ENCODE peak calls at places on chromosomes 5 and 9, in four cellular contexts. One of them, this sample, is unnamed. For H3K36me3, the result is how much of the 10 kb centered on the place peaks cover.

GRCh38 chr5:36301858-36302603 is at the start of gene RANBP3L:
- DNase-seq in sigmoid colon: no peak
- DNase-seq in heart left ventricle: no peak
- DNase-seq in transverse colon: peak
- DNase-seq in this sample: peak

GRCh38 chr9:33263131-33263935 is 1.2 kb downstream of the BAG1 start:
- DNase-seq in heart left ventricle: peak
- DNase-seq in sigmoid colon: no peak
- DNase-seq in transverse colon: no peak
- DNase-seq in this sample: peak

GRCh38 chr9:71302776-71303175 is 181.4 kb upstream of the TRPM3 start:
- DNase-seq in heart left ventricle: no peak
- DNase-seq in transverse colon: no peak
- DNase-seq in sigmoid colon: no peak
- DNase-seq in this sample: no peak

GRCh38 chr9:132125944-132126720 is 35.7 kb upstream of the NTNG2 start:
- DNase-seq in transverse colon: no peak
- DNase-seq in sigmoid colon: no peak
- DNase-seq in heart left ventricle: no peak
- DNase-seq in this sample: no peak

GRCh38 chr5:10277773-10278630 is 27.9 kb downstream of the CCT5 start:
- DNase-seq in sigmoid colon: no peak
- DNase-seq in heart left ventricle: no peak
- DNase-seq in transverse colon: no peak
- DNase-seq in this sample: no peak

GRCh38 chr9:129619787-129620668 is 873 bp downstream of the C9orf50 start:
- DNase-seq in sigmoid colon: no peak
- DNase-seq in transverse colon: no peak
- DNase-seq in heart left ventricle: no peak
- DNase-seq in this sample: no peak

GRCh38 chr5:159337291-159337974 is 7.1 kb upstream of the IL12B start:
- DNase-seq in heart left ventricle: no peak
- DNase-seq in sigmoid colon: no peak
- DNase-seq in transverse colon: no peak
- DNase-seq in this sample: no peak

GRCh38 chr9:97176206-97176605 is 131.3 kb upstream of the CCDC180 start:
- DNase-seq in sigmoid colon: no peak
- DNase-seq in transverse colon: no peak
- DNase-seq in heart left ventricle: no peak
- DNase-seq in this sample: no peak

GRCh38 chr5:83553000-83553486 is 81.5 kb downstream of the VCAN start:
- DNase-seq in sigmoid colon: peak
- DNase-seq in transverse colon: no peak
- DNase-seq in heart left ventricle: peak
- DNase-seq in this sample: no peak
- H3K36me3 ChIP-seq in sigmoid colon: under half
- H3K36me3 ChIP-seq in transverse colon: under half
- H3K36me3 ChIP-seq in heart left ventricle: half or more
- H3K36me3 ChIP-seq in this sample: under half

DNA sequence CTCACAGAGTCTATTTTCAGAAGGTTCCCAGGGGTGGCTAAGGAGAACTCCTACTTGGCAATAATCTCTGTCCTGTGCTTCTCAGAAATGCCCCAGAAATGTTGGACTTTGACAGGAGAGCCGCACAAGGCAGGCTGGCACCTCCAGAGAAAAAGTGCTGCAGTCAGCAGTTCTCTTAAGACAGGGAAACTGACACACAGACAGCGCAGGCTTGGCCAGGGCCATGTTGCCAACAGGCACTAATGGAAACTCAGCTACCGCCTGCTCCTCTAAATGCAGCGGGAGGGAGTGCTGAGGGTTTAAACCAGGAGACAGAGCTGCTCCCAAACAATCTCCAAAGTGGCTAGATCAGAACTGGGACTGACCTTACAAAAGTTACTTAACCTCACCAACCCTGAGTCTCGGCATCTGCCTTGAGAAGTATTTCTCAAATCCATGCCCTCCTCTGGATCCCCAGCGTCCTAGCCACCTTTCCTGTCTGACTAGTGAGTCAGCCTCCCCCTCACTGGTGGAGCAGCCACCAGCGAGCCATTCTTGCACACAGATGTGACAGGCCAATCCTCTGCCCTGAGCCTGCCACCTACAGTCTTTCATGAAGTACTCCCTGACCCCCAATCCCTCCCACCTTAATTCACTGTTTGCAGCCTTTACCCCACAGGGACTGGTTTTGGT is 186.4 kb downstream of the CDK5RAP2 start:
- DNase-seq in heart left ventricle: no peak
- DNase-seq in transverse colon: no peak
- DNase-seq in sigmoid colon: peak
- DNase-seq in this sample: peak
- H3K27ac ChIP-seq in heart left ventricle: no peak
- H3K27ac ChIP-seq in transverse colon: no peak
- H3K27ac ChIP-seq in sigmoid colon: no peak
- H3K27ac ChIP-seq in this sample: no peak

DNA sequence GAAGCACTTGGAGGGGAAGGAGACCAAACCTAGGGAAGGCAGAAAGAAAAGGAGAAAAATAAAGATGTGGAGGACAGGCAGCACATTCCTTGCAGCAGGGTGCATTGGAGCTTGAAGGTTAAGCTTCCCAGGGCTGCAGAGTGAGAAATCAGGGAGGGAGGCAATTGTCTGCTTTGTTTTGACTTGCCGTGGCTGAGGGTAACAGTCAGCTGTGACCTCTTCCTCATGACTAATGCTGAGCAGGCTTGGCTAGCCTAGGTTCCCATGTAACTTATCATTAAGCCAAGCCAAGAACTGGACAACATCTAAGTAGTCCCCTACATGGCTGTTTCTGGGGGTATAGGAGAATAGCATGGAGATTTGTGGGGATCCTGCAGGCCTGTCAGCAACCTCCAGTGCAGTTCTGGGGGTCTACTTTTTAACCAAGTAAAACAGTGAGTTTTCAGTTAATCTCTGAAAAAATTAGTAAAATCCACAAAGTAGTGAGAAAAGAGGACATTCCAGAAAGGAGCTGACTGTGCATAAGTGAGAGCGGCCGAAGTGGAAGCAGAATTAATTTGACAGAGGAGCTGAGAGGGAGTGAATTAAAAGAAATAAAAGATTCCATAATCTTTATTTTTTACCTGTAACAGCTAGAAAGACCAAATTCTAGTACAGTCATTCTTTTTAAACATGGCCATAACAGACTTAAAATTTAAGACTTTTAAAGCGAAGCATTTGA is 149.0 kb downstream of the SGCD start:
- DNase-seq in heart left ventricle: peak
- DNase-seq in sigmoid colon: peak
- DNase-seq in transverse colon: peak
- DNase-seq in this sample: no peak
- H3K4me3 ChIP-seq in heart left ventricle: no peak
- H3K4me3 ChIP-seq in sigmoid colon: no peak
- H3K4me3 ChIP-seq in transverse colon: no peak
- H3K4me3 ChIP-seq in this sample: no peak

GRCh38 chr9:86340356-86341006 is 13.7 kb downstream of the TUT7 start:
- DNase-seq in heart left ventricle: no peak
- DNase-seq in transverse colon: no peak
- DNase-seq in sigmoid colon: no peak
- DNase-seq in this sample: no peak

GRCh38 chr9:86333651-86334050 is 20.6 kb downstream of the TUT7 start:
- DNase-seq in transverse colon: no peak
- DNase-seq in heart left ventricle: no peak
- DNase-seq in sigmoid colon: no peak
- DNase-seq in this sample: no peak

GRCh38 chr9:86336058-86336457 is 18.2 kb downstream of the TUT7 start:
- DNase-seq in heart left ventricle: no peak
- DNase-seq in sigmoid colon: no peak
- DNase-seq in transverse colon: no peak
- DNase-seq in this sample: no peak

GRCh38 chr9:86341007-86341491 is 13.2 kb downstream of the TUT7 start:
- DNase-seq in sigmoid colon: no peak
- DNase-seq in transverse colon: no peak
- DNase-seq in heart left ventricle: no peak
- DNase-seq in this sample: no peak

GRCh38 chr9:86337469-86338107 is 16.6 kb downstream of the TUT7 start:
- DNase-seq in heart left ventricle: no peak
- DNase-seq in transverse colon: no peak
- DNase-seq in sigmoid colon: no peak
- DNase-seq in this sample: peak
- H3K36me3 ChIP-seq in heart left ventricle: half or more
- H3K36me3 ChIP-seq in transverse colon: under half
- H3K36me3 ChIP-seq in sigmoid colon: half or more
- H3K36me3 ChIP-seq in this sample: under half

GRCh38 chr9:91048739-91049138 is 247.1 kb downstream of the SYK start:
- DNase-seq in sigmoid colon: no peak
- DNase-seq in transverse colon: no peak
- DNase-seq in heart left ventricle: no peak
- DNase-seq in this sample: no peak
- H3K27ac ChIP-seq in sigmoid colon: no peak
- H3K27ac ChIP-seq in transverse colon: no peak
- H3K27ac ChIP-seq in heart left ventricle: no peak
- H3K27ac ChIP-seq in this sample: no peak

GRCh38 chr5:132629230-132629944 is 28.6 kb upstream of the IL13 start:
- DNase-seq in heart left ventricle: no peak
- DNase-seq in transverse colon: no peak
- DNase-seq in sigmoid colon: no peak
- DNase-seq in this sample: no peak
- H3K4me3 ChIP-seq in heart left ventricle: no peak
- H3K4me3 ChIP-seq in transverse colon: no peak
- H3K4me3 ChIP-seq in sigmoid colon: no peak
- H3K4me3 ChIP-seq in this sample: no peak

This sample was measured in small intestine.